ENCODE peak calls at places on chromosomes 6 and 20, in nine cellular contexts. One of them, this sample, is unnamed.

GRCh38 chr6:108200186-108200585 is 34.4 kb downstream of the NR2E1 start:
- DNase-seq in HT-29: no peak
- DNase-seq in nucleus accumbens: no peak
- DNase-seq in NCI-H1105: no peak
- DNase-seq in SW 1271: no peak
- DNase-seq in small intestine: no peak
- DNase-seq in HFF-Myc: no peak
- DNase-seq in COR-L47: no peak
- DNase-seq in stimulated activated naive B cell treated with anti-CD40 and anti-IgM and Interleukin-4, amounts not matched to agents 10 μg/mL and 1 μg/mL and 100 μg/mL, for 72 hours: no peak
- DNase-seq in this sample: no peak

GRCh38 chr20:31989030-31989645 is 21.1 kb upstream of the CCM2L start:
- DNase-seq in HT-29: no peak
- DNase-seq in nucleus accumbens: no peak
- DNase-seq in NCI-H1105: no peak
- DNase-seq in SW 1271: no peak
- DNase-seq in small intestine: no peak
- DNase-seq in HFF-Myc: no peak
- DNase-seq in COR-L47: no peak
- DNase-seq in stimulated activated naive B cell treated with anti-CD40 and anti-IgM and Interleukin-4, amounts not matched to agents 10 μg/mL and 1 μg/mL and 100 μg/mL, for 72 hours: no peak
- DNase-seq in this sample: no peak

GRCh38 chr6:66992660-66993059 is 1285.6 kb upstream of the EYS start:
- DNase-seq in HT-29: no peak
- DNase-seq in nucleus accumbens: no peak
- DNase-seq in NCI-H1105: no peak
- DNase-seq in SW 1271: no peak
- DNase-seq in small intestine: no peak
- DNase-seq in HFF-Myc: no peak
- DNase-seq in COR-L47: no peak
- DNase-seq in stimulated activated naive B cell treated with anti-CD40 and anti-IgM and Interleukin-4, amounts not matched to agents 10 μg/mL and 1 μg/mL and 100 μg/mL, for 72 hours: no peak
- DNase-seq in this sample: no peak

GRCh38 chr20:57738484-57738883 is 28.7 kb upstream of the PMEPA1 start:
- DNase-seq in HT-29: no peak
- DNase-seq in nucleus accumbens: no peak
- DNase-seq in NCI-H1105: no peak
- DNase-seq in SW 1271: no peak
- DNase-seq in small intestine: peak; percentile 4
- DNase-seq in HFF-Myc: no peak
- DNase-seq in COR-L47: no peak
- DNase-seq in stimulated activated naive B cell treated with anti-CD40 and anti-IgM and Interleukin-4, amounts not matched to agents 10 μg/mL and 1 μg/mL and 100 μg/mL, for 72 hours: no peak
- DNase-seq in this sample: no peak

GRCh38 chr20:49391404-49392245 is 90.8 kb downstream of the KCNB1 start:
- DNase-seq in HT-29: no peak
- DNase-seq in nucleus accumbens: no peak
- DNase-seq in NCI-H1105: no peak
- DNase-seq in SW 1271: no peak
- DNase-seq in small intestine: no peak
- DNase-seq in HFF-Myc: no peak
- DNase-seq in COR-L47: no peak
- DNase-seq in stimulated activated naive B cell treated with anti-CD40 and anti-IgM and Interleukin-4, amounts not matched to agents 10 μg/mL and 1 μg/mL and 100 μg/mL, for 72 hours: no peak
- DNase-seq in this sample: no peak

GRCh38 chr6:56655996-56656395 is 13.3 kb upstream of the DST start:
- DNase-seq in HT-29: peak; percentile 29
- DNase-seq in nucleus accumbens: no peak
- DNase-seq in NCI-H1105: no peak
- DNase-seq in SW 1271: no peak
- DNase-seq in small intestine: peak; percentile 42
- DNase-seq in HFF-Myc: no peak
- DNase-seq in COR-L47: no peak
- DNase-seq in stimulated activated naive B cell treated with anti-CD40 and anti-IgM and Interleukin-4, amounts not matched to agents 10 μg/mL and 1 μg/mL and 100 μg/mL, for 72 hours: no peak
- DNase-seq in this sample: no peak

GRCh38 chr6:112016335-112016734 is 37.6 kb upstream of the CCN6 start:
- DNase-seq in HT-29: no peak
- DNase-seq in nucleus accumbens: no peak
- DNase-seq in NCI-H1105: no peak
- DNase-seq in SW 1271: no peak
- DNase-seq in small intestine: no peak
- DNase-seq in HFF-Myc: no peak
- DNase-seq in COR-L47: no peak
- DNase-seq in stimulated activated naive B cell treated with anti-CD40 and anti-IgM and Interleukin-4, amounts not matched to agents 10 μg/mL and 1 μg/mL and 100 μg/mL, for 72 hours: no peak
- DNase-seq in this sample: no peak

GRCh38 chr6:154343473-154344308 is 12.9 kb downstream of the IPCEF1 start:
- DNase-seq in HT-29: peak; percentile 73
- DNase-seq in nucleus accumbens: no peak
- DNase-seq in NCI-H1105: no peak
- DNase-seq in SW 1271: no peak
- DNase-seq in small intestine: peak; percentile 87
- DNase-seq in HFF-Myc: peak; percentile 29
- DNase-seq in COR-L47: no peak
- DNase-seq in stimulated activated naive B cell treated with anti-CD40 and anti-IgM and Interleukin-4, amounts not matched to agents 10 μg/mL and 1 μg/mL and 100 μg/mL, for 72 hours: no peak
- DNase-seq in this sample: no peak

GRCh38 chr6:169869301-169869700 is 117.9 kb downstream of the ERMARD start:
- DNase-seq in HT-29: no peak
- DNase-seq in nucleus accumbens: no peak
- DNase-seq in NCI-H1105: no peak
- DNase-seq in SW 1271: no peak
- DNase-seq in small intestine: no peak
- DNase-seq in HFF-Myc: no peak
- DNase-seq in COR-L47: no peak
- DNase-seq in stimulated activated naive B cell treated with anti-CD40 and anti-IgM and Interleukin-4, amounts not matched to agents 10 μg/mL and 1 μg/mL and 100 μg/mL, for 72 hours: no peak
- DNase-seq in this sample: no peak

GRCh38 chr6:70219943-70220613 is 82.8 kb downstream of the COL9A1 start:
- DNase-seq in HT-29: no peak
- DNase-seq in nucleus accumbens: no peak
- DNase-seq in NCI-H1105: no peak
- DNase-seq in SW 1271: no peak
- DNase-seq in small intestine: no peak
- DNase-seq in HFF-Myc: no peak
- DNase-seq in COR-L47: no peak
- DNase-seq in stimulated activated naive B cell treated with anti-CD40 and anti-IgM and Interleukin-4, amounts not matched to agents 10 μg/mL and 1 μg/mL and 100 μg/mL, for 72 hours: no peak
- DNase-seq in this sample: no peak

GRCh38 chr6:7232351-7232750 is 80.6 kb downstream of the SSR1 start:
- DNase-seq in HT-29: no peak
- DNase-seq in nucleus accumbens: no peak
- DNase-seq in NCI-H1105: no peak
- DNase-seq in SW 1271: no peak
- DNase-seq in small intestine: no peak
- DNase-seq in HFF-Myc: no peak
- DNase-seq in COR-L47: no peak
- DNase-seq in stimulated activated naive B cell treated with anti-CD40 and anti-IgM and Interleukin-4, amounts not matched to agents 10 μg/mL and 1 μg/mL and 100 μg/mL, for 72 hours: no peak
- DNase-seq in this sample: no peak

GRCh38 chr6:32047539-32047854 is 9.3 kb downstream of the CYP21A2 start:
- DNase-seq in HT-29: no peak
- DNase-seq in nucleus accumbens: no peak
- DNase-seq in NCI-H1105: no peak
- DNase-seq in SW 1271: no peak
- DNase-seq in small intestine: no peak
- DNase-seq in HFF-Myc: no peak
- DNase-seq in COR-L47: no peak
- DNase-seq in stimulated activated naive B cell treated with anti-CD40 and anti-IgM and Interleukin-4, amounts not matched to agents 10 μg/mL and 1 μg/mL and 100 μg/mL, for 72 hours: no peak
- DNase-seq in this sample: no peak

GRCh38 chr6:154993026-154993425 is 2.1 kb upstream of the TIAM2 start:
- DNase-seq in HT-29: no peak
- DNase-seq in nucleus accumbens: no peak
- DNase-seq in NCI-H1105: no peak
- DNase-seq in SW 1271: no peak
- DNase-seq in small intestine: no peak
- DNase-seq in HFF-Myc: no peak
- DNase-seq in COR-L47: no peak
- DNase-seq in stimulated activated naive B cell treated with anti-CD40 and anti-IgM and Interleukin-4, amounts not matched to agents 10 μg/mL and 1 μg/mL and 100 μg/mL, for 72 hours: no peak
- DNase-seq in this sample: peak; percentile 49

GRCh38 chr6:166005401-166005845 is 162.2 kb downstream of the TBXT start:
- DNase-seq in HT-29: no peak
- DNase-seq in nucleus accumbens: peak; percentile 45
- DNase-seq in NCI-H1105: peak; percentile 42
- DNase-seq in SW 1271: no peak
- DNase-seq in small intestine: no peak
- DNase-seq in HFF-Myc: no peak
- DNase-seq in COR-L47: no peak
- DNase-seq in stimulated activated naive B cell treated with anti-CD40 and anti-IgM and Interleukin-4, amounts not matched to agents 10 μg/mL and 1 μg/mL and 100 μg/mL, for 72 hours: no peak
- DNase-seq in this sample: no peak

GRCh38 chr6:22399693-22400092 is 102.9 kb upstream of the PRL start:
- DNase-seq in HT-29: no peak
- DNase-seq in nucleus accumbens: no peak
- DNase-seq in NCI-H1105: no peak
- DNase-seq in SW 1271: no peak
- DNase-seq in small intestine: no peak
- DNase-seq in HFF-Myc: peak; percentile 35
- DNase-seq in COR-L47: no peak
- DNase-seq in stimulated activated naive B cell treated with anti-CD40 and anti-IgM and Interleukin-4, amounts not matched to agents 10 μg/mL and 1 μg/mL and 100 μg/mL, for 72 hours: no peak
- DNase-seq in this sample: no peak

GRCh38 chr6:160015778-160016684 is 47.1 kb downstream of the IGF2R start:
- DNase-seq in HT-29: no peak
- DNase-seq in nucleus accumbens: no peak
- DNase-seq in NCI-H1105: no peak
- DNase-seq in SW 1271: no peak
- DNase-seq in small intestine: peak; percentile 6
- DNase-seq in HFF-Myc: no peak
- DNase-seq in COR-L47: no peak
- DNase-seq in stimulated activated naive B cell treated with anti-CD40 and anti-IgM and Interleukin-4, amounts not matched to agents 10 μg/mL and 1 μg/mL and 100 μg/mL, for 72 hours: no peak
- DNase-seq in this sample: no peak

GRCh38 chr6:144334150-144334708 is 49.1 kb downstream of the UTRN start:
- DNase-seq in HT-29: no peak
- DNase-seq in nucleus accumbens: no peak
- DNase-seq in NCI-H1105: peak; percentile 65
- DNase-seq in SW 1271: no peak
- DNase-seq in small intestine: peak; percentile 46
- DNase-seq in HFF-Myc: no peak
- DNase-seq in COR-L47: no peak
- DNase-seq in stimulated activated naive B cell treated with anti-CD40 and anti-IgM and Interleukin-4, amounts not matched to agents 10 μg/mL and 1 μg/mL and 100 μg/mL, for 72 hours: peak; percentile 57
- DNase-seq in this sample: no peak

GRCh38 chr6:43740961-43741764 is 28.8 kb upstream of the VEGFA start:
- DNase-seq in HT-29: no peak
- DNase-seq in nucleus accumbens: no peak
- DNase-seq in NCI-H1105: no peak
- DNase-seq in SW 1271: no peak
- DNase-seq in small intestine: no peak
- DNase-seq in HFF-Myc: no peak
- DNase-seq in COR-L47: no peak
- DNase-seq in stimulated activated naive B cell treated with anti-CD40 and anti-IgM and Interleukin-4, amounts not matched to agents 10 μg/mL and 1 μg/mL and 100 μg/mL, for 72 hours: no peak
- DNase-seq in this sample: no peak

GRCh38 chr6:35601331-35602132 is 87.2 kb downstream of the FKBP5 start:
- DNase-seq in HT-29: peak; percentile 59
- DNase-seq in nucleus accumbens: peak; percentile 35
- DNase-seq in NCI-H1105: peak; percentile 55
- DNase-seq in SW 1271: no peak
- DNase-seq in small intestine: peak; percentile 78
- DNase-seq in HFF-Myc: peak; percentile 91
- DNase-seq in COR-L47: no peak
- DNase-seq in stimulated activated naive B cell treated with anti-CD40 and anti-IgM and Interleukin-4, amounts not matched to agents 10 μg/mL and 1 μg/mL and 100 μg/mL, for 72 hours: no peak
- DNase-seq in this sample: no peak

GRCh38 chr20:14631011-14631410 is 293.6 kb upstream of the FLRT3 start:
- DNase-seq in HT-29: no peak
- DNase-seq in nucleus accumbens: no peak
- DNase-seq in NCI-H1105: no peak
- DNase-seq in SW 1271: no peak
- DNase-seq in small intestine: peak; percentile 76
- DNase-seq in HFF-Myc: no peak
- DNase-seq in COR-L47: no peak
- DNase-seq in stimulated activated naive B cell treated with anti-CD40 and anti-IgM and Interleukin-4, amounts not matched to agents 10 μg/mL and 1 μg/mL and 100 μg/mL, for 72 hours: no peak
- DNase-seq in this sample: no peak

GRCh38 chr20:22797103-22797502 is 212.7 kb upstream of the FOXA2 start:
- DNase-seq in HT-29: no peak
- DNase-seq in nucleus accumbens: no peak
- DNase-seq in NCI-H1105: no peak
- DNase-seq in SW 1271: no peak
- DNase-seq in small intestine: no peak
- DNase-seq in HFF-Myc: no peak
- DNase-seq in COR-L47: no peak
- DNase-seq in stimulated activated naive B cell treated with anti-CD40 and anti-IgM and Interleukin-4, amounts not matched to agents 10 μg/mL and 1 μg/mL and 100 μg/mL, for 72 hours: no peak
- DNase-seq in this sample: no peak

GRCh38 chr6:112331306-112331705 is 15.8 kb upstream of the RFPL4B start:
- DNase-seq in HT-29: no peak
- DNase-seq in nucleus accumbens: no peak
- DNase-seq in NCI-H1105: peak; percentile 90
- DNase-seq in SW 1271: no peak
- DNase-seq in small intestine: no peak
- DNase-seq in HFF-Myc: peak; percentile 89
- DNase-seq in COR-L47: no peak
- DNase-seq in stimulated activated naive B cell treated with anti-CD40 and anti-IgM and Interleukin-4, amounts not matched to agents 10 μg/mL and 1 μg/mL and 100 μg/mL, for 72 hours: no peak
- DNase-seq in this sample: no peak

GRCh38 chr6:108675226-108676160 is 114.8 kb downstream of the FOXO3 start:
- DNase-seq in HT-29: no peak
- DNase-seq in nucleus accumbens: no peak
- DNase-seq in NCI-H1105: no peak
- DNase-seq in SW 1271: no peak
- DNase-seq in small intestine: peak; percentile 51
- DNase-seq in HFF-Myc: no peak
- DNase-seq in COR-L47: no peak
- DNase-seq in stimulated activated naive B cell treated with anti-CD40 and anti-IgM and Interleukin-4, amounts not matched to agents 10 μg/mL and 1 μg/mL and 100 μg/mL, for 72 hours: no peak
- DNase-seq in this sample: no peak

GRCh38 chr6:170372380-170373325 is 66.1 kb downstream of the FAM120B start:
- DNase-seq in HT-29: no peak
- DNase-seq in nucleus accumbens: no peak
- DNase-seq in NCI-H1105: no peak
- DNase-seq in SW 1271: no peak
- DNase-seq in small intestine: peak; percentile 41
- DNase-seq in HFF-Myc: no peak
- DNase-seq in COR-L47: no peak
- DNase-seq in stimulated activated naive B cell treated with anti-CD40 and anti-IgM and Interleukin-4, amounts not matched to agents 10 μg/mL and 1 μg/mL and 100 μg/mL, for 72 hours: no peak
- DNase-seq in this sample: no peak

GRCh38 chr6:46500382-46500781 is 9.1 kb upstream of the RCAN2 start:
- DNase-seq in HT-29: no peak
- DNase-seq in nucleus accumbens: peak; percentile 4
- DNase-seq in NCI-H1105: no peak
- DNase-seq in SW 1271: no peak
- DNase-seq in small intestine: no peak
- DNase-seq in HFF-Myc: no peak
- DNase-seq in COR-L47: no peak
- DNase-seq in stimulated activated naive B cell treated with anti-CD40 and anti-IgM and Interleukin-4, amounts not matched to agents 10 μg/mL and 1 μg/mL and 100 μg/mL, for 72 hours: no peak
- DNase-seq in this sample: no peak

GRCh38 chr6:25292384-25292783 is 13.2 kb downstream of the CARMIL1 start:
- DNase-seq in HT-29: no peak
- DNase-seq in nucleus accumbens: no peak
- DNase-seq in NCI-H1105: no peak
- DNase-seq in SW 1271: no peak
- DNase-seq in small intestine: no peak
- DNase-seq in HFF-Myc: no peak
- DNase-seq in COR-L47: no peak
- DNase-seq in stimulated activated naive B cell treated with anti-CD40 and anti-IgM and Interleukin-4, amounts not matched to agents 10 μg/mL and 1 μg/mL and 100 μg/mL, for 72 hours: no peak
- DNase-seq in this sample: no peak

GRCh38 chr6:26205625-26206574 is 118.7 kb downstream of the HFE start:
- DNase-seq in HT-29: peak; percentile 90
- DNase-seq in nucleus accumbens: no peak
- DNase-seq in NCI-H1105: no peak
- DNase-seq in SW 1271: no peak
- DNase-seq in small intestine: peak; percentile 69
- DNase-seq in HFF-Myc: no peak
- DNase-seq in COR-L47: peak; percentile 22
- DNase-seq in stimulated activated naive B cell treated with anti-CD40 and anti-IgM and Interleukin-4, amounts not matched to agents 10 μg/mL and 1 μg/mL and 100 μg/mL, for 72 hours: no peak
- DNase-seq in this sample: peak; percentile 60

GRCh38 chr6:15023448-15023847 is 222.4 kb upstream of the JARID2 start:
- DNase-seq in HT-29: no peak
- DNase-seq in nucleus accumbens: no peak
- DNase-seq in NCI-H1105: no peak
- DNase-seq in SW 1271: no peak
- DNase-seq in small intestine: no peak
- DNase-seq in HFF-Myc: no peak
- DNase-seq in COR-L47: no peak
- DNase-seq in stimulated activated naive B cell treated with anti-CD40 and anti-IgM and Interleukin-4, amounts not matched to agents 10 μg/mL and 1 μg/mL and 100 μg/mL, for 72 hours: peak; percentile 41
- DNase-seq in this sample: no peak

GRCh38 chr6:19968201-19968600 is 131.0 kb downstream of the ID4 start:
- DNase-seq in HT-29: no peak
- DNase-seq in nucleus accumbens: no peak
- DNase-seq in NCI-H1105: no peak
- DNase-seq in SW 1271: no peak
- DNase-seq in small intestine: no peak
- DNase-seq in HFF-Myc: no peak
- DNase-seq in COR-L47: no peak
- DNase-seq in stimulated activated naive B cell treated with anti-CD40 and anti-IgM and Interleukin-4, amounts not matched to agents 10 μg/mL and 1 μg/mL and 100 μg/mL, for 72 hours: no peak
- DNase-seq in this sample: no peak

GRCh38 chr6:28589234-28589951 is 63.7 kb downstream of the GPX5 start:
- DNase-seq in HT-29: peak; percentile 96
- DNase-seq in nucleus accumbens: peak; percentile 47
- DNase-seq in NCI-H1105: peak; percentile 87
- DNase-seq in SW 1271: peak; percentile 94
- DNase-seq in small intestine: peak; percentile 23
- DNase-seq in HFF-Myc: peak; percentile 97
- DNase-seq in COR-L47: peak; percentile 88
- DNase-seq in stimulated activated naive B cell treated with anti-CD40 and anti-IgM and Interleukin-4, amounts not matched to agents 10 μg/mL and 1 μg/mL and 100 μg/mL, for 72 hours: peak; percentile 39
- DNase-seq in this sample: peak; percentile 94

GRCh38 chr6:163408352-163408991 is 6.0 kb upstream of the QKI start:
- DNase-seq in HT-29: peak; percentile 33
- DNase-seq in nucleus accumbens: no peak
- DNase-seq in NCI-H1105: no peak
- DNase-seq in SW 1271: no peak
- DNase-seq in small intestine: no peak
- DNase-seq in HFF-Myc: no peak
- DNase-seq in COR-L47: no peak
- DNase-seq in stimulated activated naive B cell treated with anti-CD40 and anti-IgM and Interleukin-4, amounts not matched to agents 10 μg/mL and 1 μg/mL and 100 μg/mL, for 72 hours: no peak
- DNase-seq in this sample: no peak